ENCODE peak calls at places on chromosome 11, in four cellular contexts. R, L, X and O are unnamed samples.

GRCh38 chr11:1931791-1932480 is 12.4 kb downstream of the TNNT3 start:
- DNase-seq in R (peak), L (no peak), X (no peak), O (no peak)

GRCh38 chr11:119832536-119832935 is 103.5 kb upstream of the NECTIN1 start:
- DNase-seq in R (no peak), L (no peak), X (peak), O (peak)

GRCh38 chr11:107018902-107019493 is 722 bp upstream of the GUCY1A2 start:
- DNase-seq in R (peak), L (no peak), X (peak), O (peak)

GRCh38 chr11:69233761-69234136 is 60.2 kb upstream of the MYEOV start:
- DNase-seq in R (no peak), L (no peak), X (peak), O (peak)

GRCh38 chr11:66070604-66071325 is 693 bp downstream of the PACS1 start:
- DNase-seq in R (peak), L (no peak), X (peak), O (peak)

GRCh38 chr11:108984021-108984420 is 319.2 kb downstream of the DDX10 start:
- DNase-seq in R (no peak), L (no peak), X (no peak), O (no peak)

GRCh38 chr11:61162092-61162935 is 1.1 kb upstream of the VPS37C start:
- DNase-seq in R (no peak), L (no peak), X (peak), O (no peak)

GRCh38 chr11:128905345-128906184 is 14.4 kb downstream of the KCNJ5 start:
- DNase-seq in R (peak), L (no peak), X (no peak), O (peak)

GRCh38 chr11:20368441-20368840 is 4.9 kb downstream of the HTATIP2 start:
- DNase-seq in R (no peak), L (no peak), X (no peak), O (no peak)

GRCh38 chr11:30567148-30567547 is 19.0 kb downstream of the MPPED2 start:
- DNase-seq in R (no peak), L (no peak), X (no peak), O (no peak)

GRCh38 chr11:21142007-21142406 is 472.6 kb downstream of the NELL1 start:
- DNase-seq in R (no peak), L (no peak), X (peak), O (no peak)

GRCh38 chr11:1889527-1889930 is 2.2 kb downstream of the PRR33 start:
- DNase-seq in R (no peak), L (no peak), X (no peak), O (no peak)

GRCh38 chr11:132972565-132972964 is 559.7 kb downstream of the OPCML start:
- DNase-seq in R (no peak), L (no peak), X (no peak), O (no peak)

GRCh38 chr11:123650901-123651300 is 3.5 kb downstream of the SCN3B start:
- DNase-seq in R (no peak), L (no peak), X (no peak), O (no peak)

GRCh38 chr11:18171377-18172000 is 1.1 kb upstream of the MRGPRX4 start:
- DNase-seq in R (no peak), L (no peak), X (peak), O (no peak)

DNA sequence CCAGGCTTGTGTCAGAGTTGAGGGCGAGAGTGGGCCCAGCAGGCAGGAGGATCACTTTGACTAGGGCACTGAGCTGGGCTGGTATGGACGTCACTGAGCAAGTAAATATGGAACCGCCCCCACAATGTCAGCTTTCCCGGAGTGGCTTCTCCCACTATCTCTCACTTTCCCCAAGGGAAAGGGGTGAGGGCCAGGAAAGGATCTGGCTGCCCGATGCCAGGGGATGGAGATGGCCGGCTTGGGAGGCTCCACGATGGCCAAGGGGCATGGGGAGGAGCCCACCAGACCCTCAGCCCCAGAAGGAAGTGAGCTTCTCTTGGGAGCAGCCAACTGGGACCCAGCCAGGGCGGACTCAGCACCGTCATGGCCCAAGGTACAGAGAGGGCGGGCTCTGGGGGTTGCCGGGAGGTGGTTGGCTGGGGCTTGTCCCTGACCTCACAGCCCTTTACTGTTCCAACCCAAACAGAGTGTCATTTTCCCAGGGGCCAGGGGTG is 8.7 kb downstream of the PRDM11 start:
- DNase-seq in R (peak), L (no peak), X (peak), O (no peak)
- H3K27ac ChIP-seq in R (peak), L (no peak), X (no peak), O (no peak)

GRCh38 chr11:67254768-67255167 is 11.5 kb upstream of the GRK2 start:
- DNase-seq in R (no peak), L (no peak), X (no peak), O (no peak)

GRCh38 chr11:67250059-67251043 is 15.9 kb upstream of the GRK2 start:
- DNase-seq in R (no peak), L (no peak), X (no peak), O (peak)

GRCh38 chr11:67252831-67253239 is 13.4 kb upstream of the GRK2 start:
- DNase-seq in R (no peak), L (no peak), X (no peak), O (peak)

GRCh38 chr11:67253872-67254624 is 12.2 kb upstream of the GRK2 start:
- DNase-seq in R (no peak), L (no peak), X (no peak), O (no peak)

DNA sequence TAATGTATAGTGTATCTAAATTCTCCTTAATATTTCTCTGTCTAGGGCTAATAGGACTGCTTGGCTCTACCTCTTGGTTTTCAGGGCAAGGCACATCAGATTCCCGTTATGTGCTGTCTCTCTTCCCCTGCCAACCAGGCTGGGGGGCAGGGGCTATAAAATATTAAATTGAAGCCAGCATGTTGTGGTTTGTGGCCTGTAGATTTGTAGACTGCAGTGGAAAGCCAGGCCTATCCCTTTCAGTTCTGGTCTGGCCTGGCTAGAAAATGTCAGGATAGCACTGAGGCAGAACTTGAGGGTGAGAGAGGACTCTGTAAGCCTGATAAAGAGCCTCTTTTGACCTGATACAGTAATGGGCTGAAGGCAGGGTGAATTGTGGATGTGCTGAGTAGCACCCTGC is 14.4 kb upstream of the GRK2 start:
- DNase-seq in R (no peak), L (no peak), X (no peak), O (peak)
- TF ChIP-seq POLR2A in R (no peak), L (no peak), X (no peak), O (no peak)

GRCh38 chr11:44308923-44309482 is 936 bp downstream of the ALX4 start:
- DNase-seq in R (no peak), L (no peak), X (no peak), O (no peak)
- H3K4me3 ChIP-seq in R (peak), L (peak), X (peak), O (peak)

GRCh38 chr11:112902411-112903011 is 58.7 kb upstream of the NCAM1 start:
- DNase-seq in R (peak), L (no peak), X (no peak), O (no peak)
- H3K27ac ChIP-seq in R (peak), L (no peak), X (peak), O (no peak)

GRCh38 chr11:25298450-25298849 is 801.6 kb downstream of the LUZP2 start:
- DNase-seq in R (no peak), L (no peak), X (no peak), O (no peak)
- TF ChIP-seq POLR2A in R (no peak), L (no peak), X (no peak), O (no peak)

GRCh38 chr11:45915446-45915845 is 2.2 kb downstream of the PEX16 start:
- DNase-seq in R (no peak), L (no peak), X (no peak), O (no peak)

GRCh38 chr11:45909594-45910475 is 2.8 kb upstream of the FREY1 start:
- DNase-seq in R (no peak), L (no peak), X (no peak), O (no peak)

GRCh38 chr11:45913942-45914635 is 3.6 kb downstream of the PEX16 start:
- DNase-seq in R (no peak), L (no peak), X (no peak), O (no peak)

GRCh38 chr11:45917286-45917622 is 423 bp downstream of the PEX16 start:
- DNase-seq in R (no peak), L (no peak), X (no peak), O (no peak)

DNA sequence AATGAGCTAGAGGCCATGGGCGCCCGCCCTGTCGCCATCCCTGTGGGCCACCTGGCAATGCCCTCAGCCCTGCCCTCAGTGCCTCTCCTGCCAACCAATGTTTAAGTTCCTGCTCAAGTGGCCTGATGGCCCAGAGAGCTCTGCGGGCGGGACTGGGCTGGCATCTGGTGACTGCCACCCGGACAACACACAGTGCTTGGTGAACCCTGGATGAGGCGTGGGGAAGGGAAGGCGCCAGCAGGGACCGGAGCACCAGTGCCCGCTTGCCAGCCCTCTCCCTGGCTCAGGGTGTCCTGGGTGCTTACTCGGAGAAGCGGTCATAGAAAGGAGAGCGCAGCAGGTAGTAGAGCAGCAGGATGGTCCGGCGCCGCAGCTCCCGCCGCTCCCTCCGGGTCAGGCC is 4.2 kb downstream of the PEX16 start:
- DNase-seq in R (no peak), L (no peak), X (no peak), O (no peak)
- H3K4me3 ChIP-seq in R (no peak), L (no peak), X (no peak), O (no peak)

DNA sequence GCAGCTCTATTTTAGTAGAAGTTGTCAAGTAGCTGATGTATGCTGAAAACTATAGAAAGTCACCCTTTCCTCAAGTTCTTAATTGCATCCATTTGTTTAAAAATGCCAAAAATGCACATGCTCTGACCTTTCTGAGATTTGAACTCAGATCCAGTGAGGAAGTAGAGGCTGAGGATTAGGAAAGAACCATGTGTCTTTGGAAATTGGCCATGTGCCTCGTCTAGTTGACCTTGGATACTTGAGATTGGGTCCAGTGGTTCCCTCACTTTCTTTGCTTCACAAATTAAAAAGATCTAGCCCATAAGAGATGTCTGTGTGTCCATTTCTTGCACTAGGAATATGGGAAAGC is 128.3 kb downstream of the MAML2 start:
- DNase-seq in R (no peak), L (no peak), X (no peak), O (no peak)
- H3K27ac ChIP-seq in R (peak), L (no peak), X (peak), O (peak)

GRCh38 chr11:64241430-64242153 is 697 bp downstream of the FKBP2 start:
- DNase-seq in R (peak), L (peak), X (peak), O (peak)
- TF ChIP-seq POLR2A in R (peak), L (no peak), X (no peak), O (peak)

DNA sequence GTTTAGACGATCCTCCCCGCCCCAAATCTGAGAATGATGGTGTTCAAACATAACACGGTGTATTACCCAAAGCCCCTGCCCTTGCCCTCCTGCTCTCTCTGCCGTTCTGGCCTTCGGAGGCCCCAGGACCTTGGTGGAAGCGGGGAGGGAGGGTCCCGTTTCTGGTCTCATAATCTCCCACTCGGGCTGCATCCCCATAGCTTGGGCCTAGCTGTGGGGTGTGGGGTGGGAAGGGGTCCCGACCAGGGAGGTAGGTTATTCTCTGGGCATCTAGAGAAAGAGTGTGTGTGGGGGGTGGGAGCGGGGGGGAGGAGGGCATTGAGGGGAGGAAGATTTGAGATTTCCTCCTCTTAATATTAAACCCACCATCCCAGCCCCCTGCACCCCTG is 2.3 kb downstream of the PKNOX2 start:
- DNase-seq in R (no peak), L (no peak), X (no peak), O (no peak)
- H3K4me3 ChIP-seq in R (peak), L (peak), X (peak), O (peak)

DNA sequence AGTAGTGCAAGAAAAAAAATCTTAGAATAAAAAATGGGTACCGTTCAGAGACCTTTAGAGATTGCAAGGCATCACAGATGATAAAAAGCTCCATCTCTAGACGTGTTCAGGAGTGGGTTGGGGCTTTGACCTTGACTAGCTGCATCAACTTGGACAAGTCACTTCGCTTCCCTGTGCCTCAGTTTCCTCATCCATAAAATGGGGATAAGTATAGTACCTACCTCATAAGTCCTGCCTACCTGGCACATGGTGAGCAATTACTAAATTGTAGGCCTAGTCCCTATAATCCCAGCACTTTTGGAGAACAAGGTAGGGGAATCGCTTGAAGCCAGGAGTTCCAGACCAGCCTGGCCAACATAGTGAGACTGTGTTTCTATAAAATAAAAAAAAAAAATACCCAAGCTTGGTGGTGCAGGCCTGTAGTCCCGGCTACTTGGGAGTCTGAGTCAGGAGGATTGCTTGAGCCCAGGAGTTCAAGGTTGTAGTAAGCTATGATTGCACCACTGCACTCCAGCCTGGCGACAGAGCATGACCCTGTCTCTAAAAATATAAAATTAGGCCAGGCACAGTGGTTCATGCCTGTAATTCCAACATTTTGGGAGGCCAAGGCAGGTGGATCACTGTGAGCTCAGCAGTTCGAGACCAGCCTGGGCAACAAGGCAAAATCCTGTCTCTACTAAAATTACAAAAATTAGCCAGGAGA is 6.0 kb upstream of the F2 start:
- DNase-seq in R (no peak), L (no peak), X (no peak), O (no peak)
- H3K27ac ChIP-seq in R (no peak), L (no peak), X (no peak), O (no peak)